ENCODE peak calls at places on chromosomes 16 and 17, in six cellular contexts. One of them, this sample, is unnamed.

GRCh38 chr16:87392823-87393679 is 915 bp downstream of the MAP1LC3B start:
- DNase-seq in uterus: peak; percentile 44
- DNase-seq in hepatic stellate cell: peak; percentile 50
- DNase-seq in ELR: peak; percentile 70
- DNase-seq in fibroblast of the conjunctiva: no peak
- DNase-seq in effector CD4-positive, alpha-beta T cell: peak; percentile 22
- DNase-seq in this sample: peak; percentile 81

GRCh38 chr17:27315322-27315721 is 21.4 kb downstream of the WSB1 start:
- DNase-seq in uterus: peak; percentile 84
- DNase-seq in hepatic stellate cell: peak; percentile 62
- DNase-seq in ELR: no peak
- DNase-seq in fibroblast of the conjunctiva: peak; percentile 77
- DNase-seq in effector CD4-positive, alpha-beta T cell: no peak
- DNase-seq in this sample: peak; percentile 96

GRCh38 chr16:71568541-71568940 is 8.4 kb downstream of the TAT start:
- DNase-seq in uterus: no peak
- DNase-seq in hepatic stellate cell: no peak
- DNase-seq in ELR: no peak
- DNase-seq in fibroblast of the conjunctiva: no peak
- DNase-seq in effector CD4-positive, alpha-beta T cell: no peak
- DNase-seq in this sample: no peak

GRCh38 chr16:85316321-85316919 is 204.1 kb upstream of the CIBAR2 start:
- DNase-seq in uterus: no peak
- DNase-seq in hepatic stellate cell: peak; percentile 87
- DNase-seq in ELR: peak; percentile 67
- DNase-seq in fibroblast of the conjunctiva: peak; percentile 38
- DNase-seq in effector CD4-positive, alpha-beta T cell: no peak
- DNase-seq in this sample: peak; percentile 77

GRCh38 chr16:83806036-83806435 is 1.7 kb upstream of the HSBP1 start:
- DNase-seq in uterus: no peak
- DNase-seq in hepatic stellate cell: no peak
- DNase-seq in ELR: no peak
- DNase-seq in fibroblast of the conjunctiva: no peak
- DNase-seq in effector CD4-positive, alpha-beta T cell: no peak
- DNase-seq in this sample: no peak

GRCh38 chr17:71970312-71970711 is 150.5 kb upstream of the SOX9 start:
- DNase-seq in uterus: no peak
- DNase-seq in hepatic stellate cell: no peak
- DNase-seq in ELR: peak; percentile 81
- DNase-seq in fibroblast of the conjunctiva: no peak
- DNase-seq in effector CD4-positive, alpha-beta T cell: no peak
- DNase-seq in this sample: no peak

GRCh38 chr17:69539781-69540319 is 125.4 kb downstream of the MAP2K6 start:
- DNase-seq in uterus: no peak
- DNase-seq in hepatic stellate cell: peak; percentile 9
- DNase-seq in ELR: peak; percentile 87
- DNase-seq in fibroblast of the conjunctiva: peak; percentile 8
- DNase-seq in effector CD4-positive, alpha-beta T cell: no peak
- DNase-seq in this sample: no peak

GRCh38 chr16:86285938-86286921 is 224.1 kb upstream of the FOXF1 start:
- DNase-seq in uterus: no peak
- DNase-seq in hepatic stellate cell: no peak
- DNase-seq in ELR: peak; percentile 62
- DNase-seq in fibroblast of the conjunctiva: no peak
- DNase-seq in effector CD4-positive, alpha-beta T cell: no peak
- DNase-seq in this sample: no peak

GRCh38 chr16:10028644-10029043 is 153.6 kb downstream of the GRIN2A start:
- DNase-seq in uterus: no peak
- DNase-seq in hepatic stellate cell: no peak
- DNase-seq in ELR: no peak
- DNase-seq in fibroblast of the conjunctiva: no peak
- DNase-seq in effector CD4-positive, alpha-beta T cell: no peak
- DNase-seq in this sample: no peak

GRCh38 chr17:47076171-47076570 is 97.1 kb upstream of the RPRML start:
- DNase-seq in uterus: no peak
- DNase-seq in hepatic stellate cell: no peak
- DNase-seq in ELR: peak; percentile 23
- DNase-seq in fibroblast of the conjunctiva: peak; percentile 33
- DNase-seq in effector CD4-positive, alpha-beta T cell: no peak
- DNase-seq in this sample: no peak

GRCh38 chr17:4998666-4999428 is 1.1 kb downstream of the KIF1C start:
- DNase-seq in uterus: no peak
- DNase-seq in hepatic stellate cell: no peak
- DNase-seq in ELR: peak; percentile 10
- DNase-seq in fibroblast of the conjunctiva: no peak
- DNase-seq in effector CD4-positive, alpha-beta T cell: no peak
- DNase-seq in this sample: peak; percentile 20

GRCh38 chr16:57976331-57976796 is 5.4 kb upstream of the CNGB1 start:
- DNase-seq in uterus: no peak
- DNase-seq in hepatic stellate cell: no peak
- DNase-seq in ELR: no peak
- DNase-seq in fibroblast of the conjunctiva: no peak
- DNase-seq in effector CD4-positive, alpha-beta T cell: no peak
- DNase-seq in this sample: no peak

GRCh38 chr16:4345439-4346204 is 5.5 kb downstream of the PAM16 start:
- DNase-seq in uterus: no peak
- DNase-seq in hepatic stellate cell: no peak
- DNase-seq in ELR: no peak
- DNase-seq in fibroblast of the conjunctiva: no peak
- DNase-seq in effector CD4-positive, alpha-beta T cell: no peak
- DNase-seq in this sample: no peak

GRCh38 chr17:16507918-16508533 is 16.0 kb upstream of the LRRC75A start:
- DNase-seq in uterus: no peak
- DNase-seq in hepatic stellate cell: no peak
- DNase-seq in ELR: no peak
- DNase-seq in fibroblast of the conjunctiva: no peak
- DNase-seq in effector CD4-positive, alpha-beta T cell: no peak
- DNase-seq in this sample: no peak

GRCh38 chr16:74667215-74667765 is 613 bp upstream of the RFWD3 start:
- DNase-seq in uterus: peak; percentile 24
- DNase-seq in hepatic stellate cell: peak; percentile 12
- DNase-seq in ELR: peak; percentile 61
- DNase-seq in fibroblast of the conjunctiva: no peak
- DNase-seq in effector CD4-positive, alpha-beta T cell: peak; percentile 5
- DNase-seq in this sample: peak; percentile 27

GRCh38 chr16:49003992-49004391 is 277.6 kb downstream of the CBLN1 start:
- DNase-seq in uterus: peak; percentile 29
- DNase-seq in hepatic stellate cell: no peak
- DNase-seq in ELR: no peak
- DNase-seq in fibroblast of the conjunctiva: no peak
- DNase-seq in effector CD4-positive, alpha-beta T cell: no peak
- DNase-seq in this sample: no peak

GRCh38 chr17:39178516-39178915 is 12.6 kb upstream of the ARL5C start:
- DNase-seq in uterus: no peak
- DNase-seq in hepatic stellate cell: no peak
- DNase-seq in ELR: peak; percentile 56
- DNase-seq in fibroblast of the conjunctiva: no peak
- DNase-seq in effector CD4-positive, alpha-beta T cell: no peak
- DNase-seq in this sample: no peak

GRCh38 chr17:31251618-31252328 is 45.3 kb downstream of the OMG start:
- DNase-seq in uterus: no peak
- DNase-seq in hepatic stellate cell: no peak
- DNase-seq in ELR: no peak
- DNase-seq in fibroblast of the conjunctiva: no peak
- DNase-seq in effector CD4-positive, alpha-beta T cell: no peak
- DNase-seq in this sample: no peak

GRCh38 chr16:81401035-81401950 is 43.3 kb upstream of the CMIP start:
- DNase-seq in uterus: no peak
- DNase-seq in hepatic stellate cell: peak; percentile 85
- DNase-seq in ELR: peak; percentile 98
- DNase-seq in fibroblast of the conjunctiva: peak; percentile 10
- DNase-seq in effector CD4-positive, alpha-beta T cell: no peak
- DNase-seq in this sample: peak; percentile 54

GRCh38 chr17:73546770-73547345 is 97.4 kb downstream of the SDK2 start:
- DNase-seq in uterus: no peak
- DNase-seq in hepatic stellate cell: no peak
- DNase-seq in ELR: peak; percentile 3
- DNase-seq in fibroblast of the conjunctiva: no peak
- DNase-seq in effector CD4-positive, alpha-beta T cell: no peak
- DNase-seq in this sample: peak; percentile 60

GRCh38 chr16:85430523-85431381 is 182.4 kb upstream of the GSE1 start:
- DNase-seq in uterus: no peak
- DNase-seq in hepatic stellate cell: no peak
- DNase-seq in ELR: no peak
- DNase-seq in fibroblast of the conjunctiva: no peak
- DNase-seq in effector CD4-positive, alpha-beta T cell: no peak
- DNase-seq in this sample: no peak

GRCh38 chr17:38428150-38428642 is at the start of gene ARHGAP23:
- DNase-seq in uterus: peak; percentile 65
- DNase-seq in hepatic stellate cell: peak; percentile 80
- DNase-seq in ELR: peak; percentile 83
- DNase-seq in fibroblast of the conjunctiva: peak; percentile 43
- DNase-seq in effector CD4-positive, alpha-beta T cell: peak; percentile 23
- DNase-seq in this sample: peak; percentile 88

GRCh38 chr16:83301966-83302365 is 505.8 kb upstream of the HSBP1 start:
- DNase-seq in uterus: no peak
- DNase-seq in hepatic stellate cell: no peak
- DNase-seq in ELR: no peak
- DNase-seq in fibroblast of the conjunctiva: no peak
- DNase-seq in effector CD4-positive, alpha-beta T cell: no peak
- DNase-seq in this sample: no peak

GRCh38 chr16:57638381-57638780 is 10.0 kb downstream of the ADGRG1 start:
- DNase-seq in uterus: no peak
- DNase-seq in hepatic stellate cell: no peak
- DNase-seq in ELR: no peak
- DNase-seq in fibroblast of the conjunctiva: no peak
- DNase-seq in effector CD4-positive, alpha-beta T cell: no peak
- DNase-seq in this sample: no peak